ENCODE peak calls at places on chromosomes 6 and 20, in nine cellular contexts. One of them, this sample, is unnamed.

GRCh38 chr6:123804771-123805540 is 1.3 kb downstream of the NKAIN2 start:
- DNase-seq in MCF 10A: no peak
- DNase-seq in stomach: no peak
- DNase-seq in uterus: no peak
- DNase-seq in AG04450: no peak
- DNase-seq in A549: no peak
- DNase-seq in tibial nerve: no peak
- DNase-seq in CD8-positive, alpha-beta T cell: no peak
- DNase-seq in cardiac fibroblast: no peak
- DNase-seq in this sample: no peak

GRCh38 chr6:98832282-98833100 is 1.9 kb upstream of the POU3F2 start:
- DNase-seq in MCF 10A: no peak
- DNase-seq in stomach: no peak
- DNase-seq in uterus: no peak
- DNase-seq in AG04450: peak
- DNase-seq in A549: no peak
- DNase-seq in tibial nerve: no peak
- DNase-seq in CD8-positive, alpha-beta T cell: no peak
- DNase-seq in cardiac fibroblast: peak
- DNase-seq in this sample: peak

GRCh38 chr6:13360671-13361540 is 32.6 kb upstream of the TBC1D7 start:
- DNase-seq in MCF 10A: no peak
- DNase-seq in stomach: no peak
- DNase-seq in uterus: no peak
- DNase-seq in AG04450: no peak
- DNase-seq in A549: no peak
- DNase-seq in tibial nerve: no peak
- DNase-seq in CD8-positive, alpha-beta T cell: no peak
- DNase-seq in cardiac fibroblast: peak
- DNase-seq in this sample: no peak

GRCh38 chr6:21005816-21006553 is 471.7 kb downstream of the CDKAL1 start:
- DNase-seq in MCF 10A: peak
- DNase-seq in stomach: no peak
- DNase-seq in uterus: no peak
- DNase-seq in AG04450: peak
- DNase-seq in A549: peak
- DNase-seq in tibial nerve: no peak
- DNase-seq in CD8-positive, alpha-beta T cell: no peak
- DNase-seq in cardiac fibroblast: peak
- DNase-seq in this sample: no peak

GRCh38 chr6:53765270-53765669 is 29.5 kb upstream of the LRRC1 start:
- DNase-seq in MCF 10A: no peak
- DNase-seq in stomach: no peak
- DNase-seq in uterus: no peak
- DNase-seq in AG04450: no peak
- DNase-seq in A549: peak
- DNase-seq in tibial nerve: no peak
- DNase-seq in CD8-positive, alpha-beta T cell: no peak
- DNase-seq in cardiac fibroblast: no peak
- DNase-seq in this sample: no peak

GRCh38 chr20:32636278-32636677 is 37.5 kb downstream of the C20orf203 start:
- DNase-seq in MCF 10A: no peak
- DNase-seq in stomach: no peak
- DNase-seq in uterus: no peak
- DNase-seq in AG04450: no peak
- DNase-seq in A549: no peak
- DNase-seq in tibial nerve: no peak
- DNase-seq in CD8-positive, alpha-beta T cell: no peak
- DNase-seq in cardiac fibroblast: no peak
- DNase-seq in this sample: no peak

GRCh38 chr6:153511896-153512496 is 380.9 kb upstream of the RGS17 start:
- DNase-seq in MCF 10A: peak
- DNase-seq in stomach: no peak
- DNase-seq in uterus: no peak
- DNase-seq in AG04450: peak
- DNase-seq in A549: peak
- DNase-seq in tibial nerve: no peak
- DNase-seq in CD8-positive, alpha-beta T cell: no peak
- DNase-seq in cardiac fibroblast: peak
- DNase-seq in this sample: peak

GRCh38 chr6:25279748-25280616 is 808 bp downstream of the CARMIL1 start:
- DNase-seq in MCF 10A: peak
- DNase-seq in stomach: peak
- DNase-seq in uterus: peak
- DNase-seq in AG04450: no peak
- DNase-seq in A549: peak
- DNase-seq in tibial nerve: no peak
- DNase-seq in CD8-positive, alpha-beta T cell: no peak
- DNase-seq in cardiac fibroblast: no peak
- DNase-seq in this sample: peak

GRCh38 chr6:149545258-149545753 is 537 bp downstream of the PPIL4 start:
- DNase-seq in MCF 10A: peak
- DNase-seq in stomach: peak
- DNase-seq in uterus: peak
- DNase-seq in AG04450: peak
- DNase-seq in A549: peak
- DNase-seq in tibial nerve: no peak
- DNase-seq in CD8-positive, alpha-beta T cell: peak
- DNase-seq in cardiac fibroblast: peak
- DNase-seq in this sample: peak

GRCh38 chr6:40894962-40895799 is 143.8 kb downstream of the UNC5CL start:
- DNase-seq in MCF 10A: peak
- DNase-seq in stomach: peak
- DNase-seq in uterus: peak
- DNase-seq in AG04450: peak
- DNase-seq in A549: peak
- DNase-seq in tibial nerve: no peak
- DNase-seq in CD8-positive, alpha-beta T cell: no peak
- DNase-seq in cardiac fibroblast: peak
- DNase-seq in this sample: no peak

GRCh38 chr6:149910721-149911151 is 12.2 kb downstream of the RAET1G start:
- DNase-seq in MCF 10A: no peak
- DNase-seq in stomach: no peak
- DNase-seq in uterus: no peak
- DNase-seq in AG04450: no peak
- DNase-seq in A549: no peak
- DNase-seq in tibial nerve: no peak
- DNase-seq in CD8-positive, alpha-beta T cell: no peak
- DNase-seq in cardiac fibroblast: no peak
- DNase-seq in this sample: no peak

GRCh38 chr6:142331601-142332000 is 29.8 kb downstream of the ADGRG6 start:
- DNase-seq in MCF 10A: no peak
- DNase-seq in stomach: no peak
- DNase-seq in uterus: no peak
- DNase-seq in AG04450: no peak
- DNase-seq in A549: no peak
- DNase-seq in tibial nerve: no peak
- DNase-seq in CD8-positive, alpha-beta T cell: no peak
- DNase-seq in cardiac fibroblast: no peak
- DNase-seq in this sample: no peak

GRCh38 chr6:142331075-142331551 is 29.3 kb downstream of the ADGRG6 start:
- DNase-seq in MCF 10A: no peak
- DNase-seq in stomach: no peak
- DNase-seq in uterus: no peak
- DNase-seq in AG04450: no peak
- DNase-seq in A549: no peak
- DNase-seq in tibial nerve: no peak
- DNase-seq in CD8-positive, alpha-beta T cell: peak
- DNase-seq in cardiac fibroblast: peak
- DNase-seq in this sample: no peak

GRCh38 chr6:142328070-142328469 is 26.3 kb downstream of the ADGRG6 start:
- DNase-seq in MCF 10A: no peak
- DNase-seq in stomach: no peak
- DNase-seq in uterus: no peak
- DNase-seq in AG04450: no peak
- DNase-seq in A549: no peak
- DNase-seq in tibial nerve: no peak
- DNase-seq in CD8-positive, alpha-beta T cell: no peak
- DNase-seq in cardiac fibroblast: no peak
- DNase-seq in this sample: no peak

GRCh38 chr6:142332393-142333080 is 30.7 kb downstream of the ADGRG6 start:
- DNase-seq in MCF 10A: no peak
- DNase-seq in stomach: no peak
- DNase-seq in uterus: no peak
- DNase-seq in AG04450: no peak
- DNase-seq in A549: no peak
- DNase-seq in tibial nerve: no peak
- DNase-seq in CD8-positive, alpha-beta T cell: no peak
- DNase-seq in cardiac fibroblast: no peak
- DNase-seq in this sample: no peak

DNA sequence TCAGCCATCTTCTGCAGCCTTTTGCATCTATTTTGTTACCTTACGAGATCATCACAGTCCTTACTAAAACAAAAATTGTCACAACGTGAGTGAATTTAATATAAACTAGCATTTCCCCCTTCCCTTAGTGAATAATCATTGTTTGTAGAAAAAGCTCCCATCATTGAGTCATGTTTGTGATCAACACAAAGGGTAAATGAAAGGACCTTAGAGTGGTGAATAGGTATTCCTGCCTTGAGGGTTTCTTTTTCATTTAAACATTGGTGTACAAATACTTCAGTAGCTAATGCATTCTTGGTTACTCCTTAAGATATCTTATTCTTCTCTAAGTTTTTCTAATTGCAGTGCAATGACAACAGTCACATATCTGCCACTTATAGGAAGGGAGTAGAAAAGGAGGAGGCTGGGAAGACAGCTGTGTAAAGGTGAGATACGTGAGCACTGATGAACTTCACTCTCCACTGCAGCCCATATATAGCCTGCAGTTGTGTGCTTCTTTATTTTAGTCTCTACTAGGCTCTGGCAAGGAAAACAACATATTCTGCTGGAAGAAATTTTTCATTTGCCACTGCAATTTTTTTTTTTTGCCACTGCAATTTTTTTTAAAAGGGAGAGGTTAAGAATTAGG is 27.8 kb downstream of the ADGRG6 start:
- DNase-seq in MCF 10A: no peak
- DNase-seq in stomach: no peak
- DNase-seq in uterus: no peak
- DNase-seq in AG04450: no peak
- DNase-seq in A549: no peak
- DNase-seq in tibial nerve: no peak
- DNase-seq in CD8-positive, alpha-beta T cell: no peak
- DNase-seq in cardiac fibroblast: no peak
- DNase-seq in this sample: no peak
- TF ChIP-seq CTCF in MCF 10A: no peak
- TF ChIP-seq CTCF in stomach: no peak
- TF ChIP-seq CTCF in uterus: no peak
- TF ChIP-seq CTCF in AG04450: no peak
- TF ChIP-seq CTCF in A549: no peak
- TF ChIP-seq CTCF in tibial nerve: no peak
- TF ChIP-seq CTCF in CD8-positive, alpha-beta T cell: no peak
- TF ChIP-seq CTCF in cardiac fibroblast: no peak
- TF ChIP-seq CTCF in this sample: no peak

GRCh38 chr20:24448170-24448569 is 21.3 kb upstream of the SYNDIG1 start:
- DNase-seq in MCF 10A: no peak
- DNase-seq in stomach: no peak
- DNase-seq in uterus: no peak
- DNase-seq in AG04450: no peak
- DNase-seq in A549: no peak
- DNase-seq in tibial nerve: no peak
- DNase-seq in CD8-positive, alpha-beta T cell: no peak
- DNase-seq in cardiac fibroblast: no peak
- DNase-seq in this sample: no peak
- TF ChIP-seq CTCF in MCF 10A: no peak
- TF ChIP-seq CTCF in stomach: no peak
- TF ChIP-seq CTCF in uterus: no peak
- TF ChIP-seq CTCF in AG04450: no peak
- TF ChIP-seq CTCF in A549: no peak
- TF ChIP-seq CTCF in tibial nerve: no peak
- TF ChIP-seq CTCF in CD8-positive, alpha-beta T cell: no peak
- TF ChIP-seq CTCF in cardiac fibroblast: no peak
- TF ChIP-seq CTCF in this sample: no peak

GRCh38 chr6:137160763-137161162 is 12.7 kb downstream of the IL22RA2 start:
- DNase-seq in MCF 10A: peak
- DNase-seq in stomach: no peak
- DNase-seq in uterus: no peak
- DNase-seq in AG04450: no peak
- DNase-seq in A549: no peak
- DNase-seq in tibial nerve: no peak
- DNase-seq in CD8-positive, alpha-beta T cell: no peak
- DNase-seq in cardiac fibroblast: peak
- DNase-seq in this sample: no peak

GRCh38 chr6:137157601-137158000 is 15.8 kb downstream of the IL22RA2 start:
- DNase-seq in MCF 10A: peak
- DNase-seq in stomach: no peak
- DNase-seq in uterus: no peak
- DNase-seq in AG04450: no peak
- DNase-seq in A549: no peak
- DNase-seq in tibial nerve: no peak
- DNase-seq in CD8-positive, alpha-beta T cell: no peak
- DNase-seq in cardiac fibroblast: no peak
- DNase-seq in this sample: no peak

GRCh38 chr6:137159912-137160311 is 13.5 kb downstream of the IL22RA2 start:
- DNase-seq in MCF 10A: no peak
- DNase-seq in stomach: no peak
- DNase-seq in uterus: no peak
- DNase-seq in AG04450: no peak
- DNase-seq in A549: no peak
- DNase-seq in tibial nerve: no peak
- DNase-seq in CD8-positive, alpha-beta T cell: no peak
- DNase-seq in cardiac fibroblast: peak
- DNase-seq in this sample: no peak

GRCh38 chr6:137156650-137157049 is 16.8 kb downstream of the IL22RA2 start:
- DNase-seq in MCF 10A: no peak
- DNase-seq in stomach: no peak
- DNase-seq in uterus: no peak
- DNase-seq in AG04450: no peak
- DNase-seq in A549: no peak
- DNase-seq in tibial nerve: no peak
- DNase-seq in CD8-positive, alpha-beta T cell: no peak
- DNase-seq in cardiac fibroblast: no peak
- DNase-seq in this sample: no peak

DNA sequence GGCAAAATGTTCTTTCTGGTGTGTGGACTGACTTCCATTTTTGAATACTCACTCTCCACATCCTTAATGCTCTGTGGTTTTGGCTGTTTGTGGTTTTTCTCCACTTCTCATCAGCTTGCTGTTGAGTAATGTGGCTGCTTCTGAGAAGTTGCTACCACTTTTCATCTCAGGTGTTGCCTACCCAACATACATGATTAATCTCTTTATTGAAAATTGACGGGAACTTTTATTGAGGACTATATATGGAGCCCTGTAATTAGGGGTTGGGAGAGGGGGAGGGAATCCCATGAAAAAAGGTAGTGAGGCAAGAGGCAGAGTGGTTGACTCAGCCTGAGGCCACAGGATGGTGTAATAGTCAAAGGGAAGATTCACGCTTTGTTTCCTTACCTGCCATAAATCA is 17.6 kb downstream of the IL22RA2 start:
- DNase-seq in MCF 10A: peak
- DNase-seq in stomach: no peak
- DNase-seq in uterus: no peak
- DNase-seq in AG04450: no peak
- DNase-seq in A549: no peak
- DNase-seq in tibial nerve: no peak
- DNase-seq in CD8-positive, alpha-beta T cell: no peak
- DNase-seq in cardiac fibroblast: peak
- DNase-seq in this sample: peak
- TF ChIP-seq CTCF in MCF 10A: no peak
- TF ChIP-seq CTCF in stomach: no peak
- TF ChIP-seq CTCF in uterus: no peak
- TF ChIP-seq CTCF in AG04450: no peak
- TF ChIP-seq CTCF in A549: no peak
- TF ChIP-seq CTCF in tibial nerve: no peak
- TF ChIP-seq CTCF in CD8-positive, alpha-beta T cell: no peak
- TF ChIP-seq CTCF in cardiac fibroblast: no peak
- TF ChIP-seq CTCF in this sample: no peak

GRCh38 chr6:74087898-74088297 is 391.9 kb downstream of the CD109 start:
- DNase-seq in MCF 10A: peak
- DNase-seq in stomach: no peak
- DNase-seq in uterus: no peak
- DNase-seq in AG04450: peak
- DNase-seq in A549: no peak
- DNase-seq in tibial nerve: no peak
- DNase-seq in CD8-positive, alpha-beta T cell: no peak
- DNase-seq in cardiac fibroblast: peak
- DNase-seq in this sample: no peak
- TF ChIP-seq CTCF in MCF 10A: no peak
- TF ChIP-seq CTCF in stomach: no peak
- TF ChIP-seq CTCF in uterus: no peak
- TF ChIP-seq CTCF in AG04450: peak
- TF ChIP-seq CTCF in A549: peak
- TF ChIP-seq CTCF in tibial nerve: no peak
- TF ChIP-seq CTCF in CD8-positive, alpha-beta T cell: no peak
- TF ChIP-seq CTCF in cardiac fibroblast: no peak
- TF ChIP-seq CTCF in this sample: no peak

This sample was measured in GM10248.